ENCODE peak calls at places on chromosome 6, in five cellular contexts. L is endothelial cell, A is heart right ventricle, Y is OCI-LY7, U is prostate gland. R is an unnamed sample.

GRCh38 chr6:55578537-55579363 is at the start of gene HMGCLL1:
- DNase-seq in L (peak), U (no peak), Y (no peak), A (peak), R (no peak)

GRCh38 chr6:152233547-152234320 is 403.4 kb downstream of the SYNE1 start:
- DNase-seq in L (no peak), U (no peak), A (no peak), Y (no peak), R (no peak)

GRCh38 chr6:38349795-38350194 is 289.9 kb downstream of the BTBD9 start:
- DNase-seq in U (no peak), A (no peak), Y (no peak), L (no peak), R (no peak)

GRCh38 chr6:3229566-3230274 is 2.3 kb upstream of the TUBB2B start:
- DNase-seq in L (peak), A (no peak), Y (peak), U (no peak), R (peak)

GRCh38 chr6:163354779-163355431 is 59.6 kb upstream of the QKI start:
- DNase-seq in L (no peak), U (no peak), Y (no peak), A (peak), R (no peak)

GRCh38 chr6:72080260-72080941 is 194.1 kb downstream of the RIMS1 start:
- DNase-seq in A (no peak), U (no peak), L (no peak), Y (no peak), R (no peak)

GRCh38 chr6:18323935-18324707 is 59.8 kb upstream of the DEK start:
- DNase-seq in A (peak), U (peak), Y (peak), L (peak), R (peak)

GRCh38 chr6:90088009-90088408 is 193.7 kb downstream of the GJA10 start:
- DNase-seq in A (no peak), L (no peak), U (no peak), Y (no peak), R (no peak)

GRCh38 chr6:37636112-37636511 is 61.6 kb downstream of the MDGA1 start:
- DNase-seq in U (no peak), Y (no peak), A (no peak), L (no peak), R (no peak)

GRCh38 chr6:36054965-36055364 is 27.4 kb downstream of the MAPK14 start:
- DNase-seq in A (no peak), L (no peak), Y (no peak), U (no peak), R (no peak)

GRCh38 chr6:56004421-56004820 is 129.0 kb upstream of the BMP5 start:
- DNase-seq in L (no peak), A (no peak), Y (no peak), U (no peak), R (no peak)

GRCh38 chr6:105569706-105570105 is 166.8 kb upstream of the PREP start:
- DNase-seq in L (no peak), U (no peak), Y (no peak), A (no peak), R (no peak)

GRCh38 chr6:142544199-142544838 is 242.5 kb downstream of the ADGRG6 start:
- DNase-seq in L (no peak), U (no peak), A (no peak), Y (no peak), R (no peak)

GRCh38 chr6:1256435-1257008 is 55.4 kb upstream of the FOXQ1 start:
- DNase-seq in Y (no peak), L (no peak), U (no peak), A (no peak), R (no peak)

GRCh38 chr6:158640519-158640918 is 4.0 kb downstream of the DYNLT1 start:
- DNase-seq in Y (no peak), U (no peak), L (no peak), A (no peak), R (no peak)

GRCh38 chr6:67009818-67010217 is 1302.8 kb upstream of the EYS start:
- DNase-seq in U (no peak), Y (peak), L (no peak), A (no peak), R (no peak)

GRCh38 chr6:138509371-138509770 is 10.1 kb upstream of the NHSL1 start:
- DNase-seq in A (peak), L (peak), Y (peak), U (peak), R (peak)
- TF ChIP-seq CTCF in A (peak), L (peak), Y (peak), U (peak), R (peak)

GRCh38 chr6:130694617-130695016 is 132.6 kb upstream of the SMLR1 start:
- DNase-seq in U (no peak), Y (no peak), L (no peak), A (no peak), R (no peak)

GRCh38 chr6:130693944-130694343 is 133.3 kb upstream of the SMLR1 start:
- DNase-seq in A (no peak), U (no peak), L (no peak), Y (no peak), R (no peak)

GRCh38 chr6:130700397-130700796 is 126.8 kb upstream of the SMLR1 start:
- DNase-seq in Y (no peak), L (no peak), A (no peak), U (no peak), R (no peak)

GRCh38 chr6:130696806-130697205 is 130.4 kb upstream of the SMLR1 start:
- DNase-seq in Y (no peak), U (no peak), L (no peak), A (no peak), R (no peak)

GRCh38 chr6:130697661-130698535 is 129.3 kb upstream of the SMLR1 start:
- DNase-seq in L (peak), Y (peak), A (peak), U (no peak), R (peak)
- TF ChIP-seq CTCF in L (peak), Y (peak), A (peak), U (peak), R (peak)

DNA sequence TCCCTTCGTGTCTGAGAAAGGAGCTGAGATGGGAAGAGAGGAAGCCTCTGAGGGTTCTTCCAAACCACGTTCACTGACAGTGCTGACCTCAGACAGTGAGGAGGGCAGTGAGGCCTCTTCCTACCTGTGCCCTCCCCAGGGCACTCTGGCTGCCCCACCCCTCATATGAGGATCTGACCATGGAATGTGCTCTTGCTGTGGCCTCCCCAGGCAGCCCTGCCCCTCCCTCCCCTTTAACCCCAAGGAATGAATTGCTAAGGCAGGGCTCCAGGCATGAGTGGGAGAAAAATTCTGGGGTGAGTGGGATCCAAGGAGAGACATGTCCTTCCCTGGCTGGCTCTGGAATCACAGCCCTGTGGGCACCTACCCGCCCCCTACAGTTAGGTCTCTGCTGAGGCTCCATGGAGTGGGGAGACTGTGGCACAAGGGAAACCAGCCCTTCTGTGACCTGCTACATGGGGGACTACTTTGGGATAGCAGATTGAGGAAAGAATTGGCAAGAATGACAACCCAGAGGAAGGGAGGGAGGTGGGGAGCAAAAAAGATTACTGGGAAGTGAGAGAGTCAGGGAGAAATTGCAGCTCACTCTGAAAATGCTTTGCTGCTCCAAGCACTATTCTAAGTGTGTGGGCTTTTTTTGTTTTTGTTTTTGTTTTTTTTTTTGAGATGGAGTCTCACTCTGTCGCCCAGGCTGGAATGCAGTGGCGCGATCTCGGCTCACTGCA is 29.4 kb downstream of the TNXB start:
- DNase-seq in Y (no peak), L (no peak), U (no peak), A (no peak), R (no peak)
- TF ChIP-seq CTCF in Y (no peak), L (no peak), U (no peak), A (no peak), R (no peak)

GRCh38 chr6:61810047-61810446 is 476.0 kb downstream of the KHDRBS2 start:
- DNase-seq in L (no peak), U (no peak), Y (no peak), A (no peak), R (no peak)

DNA sequence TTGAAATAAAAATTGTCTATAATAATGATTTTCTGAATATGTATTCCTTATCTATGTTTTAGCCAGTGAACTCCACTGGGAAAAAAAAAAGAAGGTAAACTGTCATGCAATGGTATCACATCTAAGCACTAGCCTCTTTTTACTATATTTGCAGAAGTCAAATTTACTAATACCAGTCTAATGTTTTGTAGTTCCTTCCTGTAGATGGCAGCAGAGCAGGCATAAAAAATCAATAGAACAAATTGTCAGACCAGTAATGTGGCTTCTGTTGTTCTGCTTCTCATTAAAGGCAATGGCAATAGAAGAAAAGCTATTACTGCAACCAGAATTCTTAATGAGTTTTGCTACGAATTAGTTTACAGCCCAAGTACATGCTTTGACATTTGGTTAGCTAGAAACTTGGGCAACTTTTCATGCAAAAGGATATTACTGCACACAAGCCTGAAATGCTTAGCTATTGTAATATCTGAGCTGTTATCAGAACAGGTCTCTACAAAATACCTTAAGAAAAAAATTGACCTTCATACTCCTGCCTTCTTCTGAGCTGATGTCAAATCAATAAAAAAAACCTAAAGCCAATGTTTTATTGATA is 476.9 kb downstream of the KHDRBS2 start:
- DNase-seq in Y (peak), A (no peak), L (peak), U (no peak), R (peak)
- TF ChIP-seq CTCF in Y (peak), A (peak), L (peak), U (peak), R (peak)

GRCh38 chr6:30907758-30908591 is at the start of gene GTF2H4:
- DNase-seq in L (peak), U (peak), A (peak), Y (peak), R (peak)
- TF ChIP-seq CTCF in L (no peak), U (no peak), A (no peak), Y (no peak), R (no peak)

DNA sequence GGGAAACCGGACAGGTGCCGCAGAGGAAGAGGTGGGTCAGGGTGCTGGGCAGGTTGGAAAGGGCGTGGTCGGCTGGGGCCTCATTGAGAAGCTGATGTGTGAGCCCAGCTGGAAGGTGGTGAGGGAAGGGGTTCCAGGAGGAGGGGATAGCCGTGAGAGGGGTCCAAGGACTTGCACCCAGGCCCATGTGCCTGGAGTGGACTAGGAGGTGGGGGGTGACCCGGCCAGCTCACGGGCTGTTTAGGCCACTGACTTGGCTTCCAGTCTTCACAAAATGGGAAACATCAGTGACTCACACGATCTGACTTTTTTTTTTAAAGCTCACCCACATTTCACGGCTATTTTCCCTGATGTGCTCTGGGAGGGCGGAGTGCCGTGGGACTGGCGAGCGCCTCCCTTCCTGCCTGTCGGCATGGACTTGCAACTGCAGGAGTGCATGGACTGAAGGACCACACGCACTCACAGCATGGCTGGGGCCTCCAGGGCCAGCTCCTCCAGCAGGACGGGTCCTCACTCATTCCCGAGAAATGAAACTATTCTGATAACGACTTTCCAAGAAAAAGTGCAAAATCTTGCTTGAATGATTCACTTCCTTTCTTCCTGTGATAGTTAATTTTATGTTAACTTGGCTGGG is 13.5 kb upstream of the PDE10A start:
- DNase-seq in L (no peak), A (peak), U (no peak), Y (no peak), R (no peak)
- TF ChIP-seq CTCF in L (no peak), A (peak), U (no peak), Y (no peak), R (no peak)

DNA sequence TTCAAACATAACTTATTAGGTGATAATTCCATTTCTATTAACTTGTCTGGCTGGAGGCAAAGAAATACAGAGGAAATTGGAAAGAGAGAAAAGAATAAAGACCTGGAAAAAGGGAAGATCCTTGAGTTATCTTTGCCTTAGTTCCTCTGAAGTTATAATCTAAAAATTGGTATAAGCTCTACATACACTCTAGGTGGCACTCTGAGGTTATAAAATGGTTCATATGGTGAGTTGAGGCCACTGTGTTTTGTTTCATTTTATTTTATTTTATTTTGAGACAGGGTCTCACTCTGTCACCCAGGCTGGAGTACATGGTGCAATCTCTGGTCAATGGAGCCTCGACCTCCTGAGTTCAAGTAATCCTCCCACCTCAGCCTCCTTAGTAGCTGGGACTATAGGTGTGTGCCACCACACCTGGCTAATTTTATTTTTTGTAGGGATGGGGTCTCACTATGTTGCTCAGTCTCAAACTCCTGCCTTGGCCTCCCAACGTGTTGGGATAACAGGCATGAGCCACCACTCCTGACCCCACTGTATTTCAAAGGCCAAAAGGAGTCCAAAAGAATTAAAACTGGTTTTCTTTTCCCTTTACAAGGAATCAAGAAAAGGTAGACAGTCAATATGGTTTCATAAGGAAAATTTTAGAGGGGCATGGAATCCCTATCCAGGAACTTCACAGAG is 19.4 kb downstream of the GPX6 start:
- DNase-seq in Y (peak), A (no peak), L (no peak), U (no peak), R (no peak)
- TF ChIP-seq CTCF in Y (peak), A (no peak), L (no peak), U (peak), R (peak)

GRCh38 chr6:52389626-52390360 is 27.8 kb downstream of the PAQR8 start:
- DNase-seq in L (no peak), U (peak), Y (peak), A (no peak), R (peak)
- TF ChIP-seq CTCF in L (no peak), U (peak), Y (peak), A (no peak), R (no peak)

R was measured in GM13977.